ENCODE peak calls at places on chromosome 22, in seven cellular contexts. D is H9, N is IMR-90, U is neuronal stem cell, J is trophoblast cell, O is mesenchymal stem cell, E is H1. Z is an unnamed sample. For H3K4me1, the result is how much of the 10 kb centered on the place peaks cover.

GRCh38 chr22:25437414-25438160 is 126.9 kb upstream of the GRK3 start:
- DNase-seq in U (no peak), D (peak), J (no peak), O (no peak), E (no peak), N (no peak), Z (peak)

GRCh38 chr22:49965291-49966040 is 4.9 kb downstream of the PIM3 start:
- DNase-seq in N (no peak), D (peak), U (no peak), O (no peak), E (no peak), J (peak), Z (no peak)

GRCh38 chr22:28237092-28237491 is 318.0 kb upstream of the PITPNB start:
- DNase-seq in U (no peak), E (no peak), J (no peak), D (no peak), O (no peak), N (peak), Z (no peak)

GRCh38 chr22:42990131-42990838 is 24.7 kb downstream of the PACSIN2 start:
- DNase-seq in J (peak), N (peak), E (no peak), D (no peak), O (peak), U (no peak), Z (peak)

GRCh38 chr22:49826603-49827306 is 918 bp downstream of the BRD1 start:
- DNase-seq in U (no peak), D (no peak), E (no peak), J (no peak), O (peak), N (peak), Z (peak)

GRCh38 chr22:37462983-37463382 is 23.2 kb downstream of the MFNG start:
- DNase-seq in O (peak), U (peak), E (no peak), D (peak), N (peak), J (no peak), Z (peak)

GRCh38 chr22:27267145-27267544 is 534.4 kb downstream of the MN1 start:
- DNase-seq in N (no peak), J (no peak), D (no peak), U (no peak), O (no peak), E (no peak), Z (no peak)

GRCh38 chr22:32469799-32470212 is 4.8 kb upstream of the FBXO7 start:
- DNase-seq in J (peak), U (no peak), O (peak), E (no peak), D (no peak), N (peak), Z (peak)

GRCh38 chr22:50090141-50090714 is 422 bp downstream of the MOV10L1 start:
- DNase-seq in N (no peak), J (no peak), O (no peak), E (no peak), U (no peak), D (no peak), Z (no peak)

GRCh38 chr22:32082331-32082730 is 39.3 kb downstream of the SLC5A1 start:
- DNase-seq in J (no peak), O (peak), D (no peak), E (no peak), N (no peak), U (no peak), Z (no peak)

GRCh38 chr22:22825213-22825593 is 62.4 kb upstream of the IGLL5 start:
- DNase-seq in N (no peak), U (no peak), E (no peak), D (no peak), J (no peak), O (no peak), Z (no peak)

GRCh38 chr22:24055283-24055682 is 44.2 kb downstream of the CABIN1 start:
- DNase-seq in J (no peak), E (no peak), U (no peak), D (no peak), O (no peak), N (no peak), Z (no peak)

GRCh38 chr22:31995046-31995445 is 48.0 kb upstream of the SLC5A1 start:
- DNase-seq in E (no peak), D (no peak), U (no peak), O (no peak), J (no peak), N (no peak), Z (peak)

GRCh38 chr22:29106839-29107238 is 34.0 kb downstream of the KREMEN1 start:
- DNase-seq in E (no peak), N (no peak), O (no peak), U (no peak), J (no peak), D (no peak), Z (no peak)

GRCh38 chr22:27445876-27446275 is 355.7 kb downstream of the MN1 start:
- DNase-seq in E (no peak), U (no peak), J (no peak), O (peak), N (peak), D (no peak), Z (no peak)

GRCh38 chr22:40637181-40638150 is 947 bp upstream of the MRTFA start:
- DNase-seq in U (no peak), O (no peak), J (peak), E (no peak), N (no peak), D (no peak), Z (no peak)

GRCh38 chr22:28243539-28243938 is 324.5 kb upstream of the PITPNB start:
- DNase-seq in D (no peak), J (no peak), N (no peak), U (no peak), O (peak), E (no peak), Z (peak)

GRCh38 chr22:29359469-29359868 is 28.9 kb downstream of the AP1B1 start:
- DNase-seq in N (peak), O (peak), D (peak), E (no peak), U (no peak), J (peak), Z (peak)

GRCh38 chr22:17866621-17867020 is 92.4 kb upstream of the BID start:
- DNase-seq in N (no peak), D (no peak), E (no peak), O (no peak), U (no peak), J (no peak), Z (no peak)

DNA sequence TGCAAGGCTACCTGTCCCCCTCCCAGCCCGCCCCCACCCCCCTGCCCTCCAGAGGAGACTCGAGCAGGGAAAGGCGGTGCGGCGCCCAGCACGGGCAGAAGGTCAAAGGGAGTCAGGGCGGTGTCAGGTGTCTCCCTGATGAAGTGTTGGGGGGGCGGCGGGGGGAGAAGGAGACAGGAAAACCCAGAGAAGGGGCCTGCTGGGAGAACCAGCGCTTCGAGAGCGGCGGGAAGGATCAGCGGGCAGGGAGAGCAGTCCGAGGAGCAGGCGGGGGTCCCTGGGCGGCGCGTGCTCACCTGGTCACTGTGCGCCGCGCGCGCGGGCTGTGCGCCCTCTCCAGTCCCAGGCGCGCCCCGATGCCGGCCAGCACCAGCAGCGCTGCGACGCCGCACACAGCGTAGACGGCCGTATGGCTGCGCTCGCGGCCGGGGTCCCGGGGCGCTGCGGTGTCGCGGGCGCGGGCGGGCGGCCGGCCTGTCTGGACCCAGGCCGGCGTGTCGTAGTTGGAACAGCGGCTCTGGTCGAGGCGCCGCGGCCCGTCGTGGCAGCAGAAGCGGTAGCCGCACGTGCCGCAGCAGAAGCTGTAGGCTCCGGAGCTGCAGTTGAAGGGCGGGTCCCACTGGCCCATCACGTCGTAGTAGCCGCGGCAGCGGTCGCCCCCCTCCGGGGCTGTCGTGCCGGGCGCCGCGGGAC is 886 bp downstream of the SHISA8 start:
- DNase-seq in O (no peak), J (no peak), E (no peak), N (no peak), U (no peak), D (peak), Z (no peak)
- H3K4ac ChIP-seq in O (no peak), J (no peak), E (no peak), N (no peak), U (no peak), D (no peak), Z (no peak)

GRCh38 chr22:36460202-36460601 is 21.2 kb downstream of the TXN2 start:
- DNase-seq in O (no peak), N (no peak), J (no peak), D (no peak), E (no peak), U (no peak), Z (no peak)

GRCh38 chr22:36456459-36456835 is 25.0 kb downstream of the TXN2 start:
- DNase-seq in D (no peak), N (no peak), O (no peak), U (no peak), J (no peak), E (no peak), Z (no peak)

GRCh38 chr22:36455571-36456458 is 25.6 kb downstream of the TXN2 start:
- DNase-seq in J (no peak), U (no peak), N (no peak), E (no peak), O (no peak), D (no peak), Z (no peak)

GRCh38 chr22:36454916-36455570 is 26.4 kb downstream of the TXN2 start:
- DNase-seq in O (peak), D (peak), N (peak), E (peak), J (peak), U (peak), Z (peak)

DNA sequence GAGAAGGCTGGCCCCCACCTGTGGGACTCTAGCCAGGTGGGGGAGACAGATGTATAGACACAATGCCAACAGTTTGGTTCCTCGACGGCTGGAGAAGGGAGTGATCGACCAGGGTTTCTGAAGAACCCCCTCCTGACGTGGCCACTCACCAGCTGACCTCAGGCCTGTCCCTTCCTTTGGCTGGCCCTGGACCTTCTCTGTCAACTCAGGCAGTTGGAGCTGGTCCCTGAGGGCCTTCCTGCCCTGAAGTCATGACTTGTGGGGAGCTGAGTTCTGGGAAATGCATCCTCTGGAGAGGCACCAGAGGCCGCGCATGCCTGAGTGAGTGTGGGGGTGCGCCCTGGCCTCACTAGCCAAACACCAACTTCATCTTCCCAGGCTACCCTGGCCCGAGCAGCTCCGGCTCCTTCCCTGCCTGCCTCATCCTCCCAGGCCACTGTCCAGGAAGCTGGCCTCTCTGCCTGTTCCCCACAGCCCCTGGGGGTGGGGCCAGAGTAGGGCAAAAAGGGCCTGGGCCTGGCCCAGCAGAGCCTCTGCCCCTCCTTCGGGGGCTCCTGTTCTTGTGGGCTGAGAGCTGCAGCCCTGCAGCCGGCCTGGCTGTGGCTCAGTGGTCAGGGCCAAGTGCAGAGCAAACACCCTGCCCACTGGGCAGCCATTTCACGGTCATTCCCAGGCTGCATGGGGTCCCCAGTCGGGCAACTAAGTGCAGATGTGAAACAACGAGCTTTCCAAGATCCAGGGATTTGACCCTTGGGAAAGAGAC is 23.6 kb downstream of the TXN2 start:
- DNase-seq in J (no peak), D (peak), N (no peak), O (peak), U (no peak), E (no peak), Z (no peak)
- H3K4me1 ChIP-seq in J (under half), D (under half), N (under half), O (under half), U (under half), E (under half), Z (under half)

DNA sequence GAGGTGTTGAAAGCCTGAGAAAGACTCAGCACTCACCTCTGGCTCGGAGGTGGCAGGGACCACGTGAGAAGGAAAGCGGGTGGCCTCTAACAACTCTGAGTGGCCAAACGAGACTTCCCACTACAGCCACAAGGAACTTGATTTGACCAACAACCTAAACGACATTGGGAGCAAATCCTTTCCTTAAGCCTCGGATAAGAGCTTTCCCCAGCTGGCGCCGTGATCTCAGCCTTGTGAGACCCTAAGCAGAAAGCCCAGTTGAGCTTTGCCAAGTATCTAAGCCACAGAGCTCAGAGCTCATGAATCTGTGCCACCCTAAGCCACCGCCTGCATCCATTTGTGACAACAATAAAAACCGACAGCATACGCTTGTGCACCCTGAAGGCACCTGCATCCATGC is 636.0 kb downstream of the TBC1D22A start:
- DNase-seq in U (no peak), O (no peak), J (no peak), D (no peak), N (no peak), E (no peak), Z (no peak)
- H3K4ac ChIP-seq in U (no peak), O (no peak), J (no peak), D (no peak), N (no peak), E (no peak), Z (no peak)

DNA sequence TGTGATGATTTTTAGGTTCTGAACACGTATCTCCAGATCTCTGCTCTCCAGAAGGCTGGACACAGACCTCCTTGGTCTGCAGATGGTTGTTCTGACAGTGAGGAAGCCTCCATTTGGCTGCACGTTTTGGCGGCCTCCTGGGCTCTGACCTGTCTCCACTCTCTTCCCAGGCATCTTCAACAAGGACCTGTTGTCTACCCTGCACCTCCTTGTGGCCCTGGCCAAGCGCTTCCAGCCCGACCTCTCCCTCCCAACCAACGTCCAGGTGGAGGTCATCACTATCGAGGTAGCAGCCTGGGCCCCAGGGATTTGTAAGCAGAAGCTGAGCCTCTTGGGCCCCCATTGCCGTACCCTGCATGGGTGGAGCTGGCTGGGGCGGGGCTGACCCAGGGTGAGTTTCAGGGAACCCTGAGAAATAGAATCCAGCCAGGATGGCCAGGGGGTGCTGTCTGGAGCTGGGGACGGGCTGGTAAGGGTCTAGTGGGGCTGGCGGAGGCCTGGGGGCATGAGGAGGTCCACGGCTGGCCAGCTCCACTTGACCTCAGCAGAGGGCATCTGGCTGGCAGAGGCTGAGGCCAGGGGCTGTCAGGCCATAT is 9.8 kb downstream of the PARVG start:
- DNase-seq in D (no peak), N (no peak), J (no peak), O (no peak), U (no peak), E (no peak), Z (no peak)
- H3K4me1 ChIP-seq in D (under half), N (under half), J (under half), O (under half), U (under half), E (under half), Z (under half)

DNA sequence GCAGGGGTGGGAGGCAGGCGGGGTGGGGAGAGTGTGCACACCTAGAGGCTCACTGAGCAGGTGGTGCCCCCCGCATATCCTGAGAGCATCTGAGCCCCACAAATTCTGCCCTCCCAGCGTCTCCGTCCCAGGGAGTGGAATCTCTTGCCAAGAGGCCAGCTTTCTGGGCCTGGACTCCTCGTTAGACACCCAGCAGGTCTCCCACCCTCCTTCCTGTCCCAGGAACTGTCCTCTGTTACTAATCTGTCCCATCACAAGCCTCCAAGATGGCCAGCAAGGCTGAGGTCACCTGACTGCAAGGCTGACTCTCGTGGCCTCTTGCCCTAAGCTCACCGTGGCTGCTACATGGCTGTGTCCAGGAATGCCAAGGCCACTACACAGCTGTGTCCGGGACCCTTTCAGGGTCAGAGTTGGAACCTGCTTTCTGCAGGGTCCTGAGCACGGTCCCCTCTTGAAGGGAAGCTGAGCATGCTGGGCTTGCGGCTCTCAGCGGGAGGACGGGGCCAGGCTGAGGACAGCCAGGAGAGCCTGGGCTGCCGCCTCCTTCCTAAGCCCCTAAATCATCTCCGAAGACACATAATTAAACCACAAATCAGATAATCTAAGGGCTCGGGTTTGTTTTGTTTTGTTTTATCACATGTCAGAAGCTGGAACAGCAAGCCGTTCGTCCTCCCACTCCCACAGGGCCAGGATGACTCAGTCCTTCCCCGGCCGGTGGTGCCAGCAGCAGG is 1327.3 kb downstream of the TBC1D22A start:
- DNase-seq in D (no peak), N (no peak), O (no peak), J (no peak), U (no peak), E (no peak), Z (no peak)
- H3K4ac ChIP-seq in D (no peak), N (no peak), O (no peak), J (no peak), U (no peak), E (no peak), Z (no peak)

GRCh38 chr22:46110215-46110614 is 40.1 kb upstream of the PPARA start:
- DNase-seq in D (peak), O (peak), N (peak), J (no peak), E (no peak), U (no peak), Z (peak)

GRCh38 chr22:46113910-46114517 is 36.3 kb upstream of the PPARA start:
- DNase-seq in D (no peak), J (no peak), O (no peak), U (no peak), E (no peak), N (no peak), Z (no peak)

GRCh38 chr22:46111645-46112306 is 38.5 kb upstream of the PPARA start:
- DNase-seq in U (no peak), D (peak), O (peak), J (no peak), N (no peak), E (no peak), Z (peak)

GRCh38 chr22:46113110-46113909 is 37.0 kb upstream of the PPARA start:
- DNase-seq in D (no peak), E (no peak), O (no peak), N (no peak), J (no peak), U (no peak), Z (no peak)

DNA sequence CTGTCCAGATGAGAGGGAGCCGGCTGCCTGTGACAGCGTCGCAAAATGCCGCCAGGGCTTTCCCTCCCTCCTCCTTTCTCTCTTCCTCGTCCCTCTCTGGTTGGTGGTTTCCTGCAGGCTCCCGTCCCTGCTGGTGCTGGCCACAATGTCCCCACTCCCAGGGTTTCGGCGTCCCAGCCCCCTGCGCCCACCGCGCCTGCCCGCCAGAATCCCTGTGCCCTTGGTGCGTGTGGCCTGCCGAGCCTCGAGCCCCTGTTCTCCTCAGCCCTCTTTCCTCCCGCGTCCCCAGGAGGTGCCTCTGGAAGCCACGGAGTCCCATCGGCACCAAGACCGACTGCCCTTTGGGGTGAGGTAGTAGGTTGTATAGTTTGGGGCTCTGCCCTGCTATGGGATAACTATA is 37.9 kb upstream of the PPARA start:
- DNase-seq in J (no peak), D (no peak), U (no peak), O (no peak), E (no peak), N (no peak), Z (no peak)
- H3K4me1 ChIP-seq in J (under half), D (under half), U (under half), O (half or more), E (under half), N (under half), Z (under half)

GRCh38 chr22:38937541-38937940 is 19.9 kb upstream of the APOBEC3A start:
- DNase-seq in U (no peak), O (no peak), N (no peak), J (no peak), D (no peak), E (no peak), Z (no peak)
- H3K4ac ChIP-seq in U (no peak), O (no peak), N (no peak), J (no peak), D (no peak), E (no peak), Z (no peak)